ENCODE peak calls at places on chromosomes 16 and 17, in nine cellular contexts. One of them, this sample, is unnamed.

GRCh38 chr17:38512473-38513058 is 84.3 kb downstream of the ARHGAP23 start:
- DNase-seq in uterus: no peak
- DNase-seq in CD4-positive, CD25-positive, alpha-beta regulatory T cell: no peak
- DNase-seq in HCT116: no peak
- DNase-seq in adrenal gland: no peak
- DNase-seq in K562: no peak
- DNase-seq in mammary epithelial cell: no peak
- DNase-seq in tibial nerve: no peak
- DNase-seq in body of pancreas: no peak
- DNase-seq in this sample: no peak

GRCh38 chr16:48497932-48498760 is 111.8 kb downstream of the N4BP1 start:
- DNase-seq in uterus: no peak
- DNase-seq in CD4-positive, CD25-positive, alpha-beta regulatory T cell: no peak
- DNase-seq in HCT116: no peak
- DNase-seq in adrenal gland: peak
- DNase-seq in K562: no peak
- DNase-seq in mammary epithelial cell: no peak
- DNase-seq in tibial nerve: no peak
- DNase-seq in body of pancreas: peak
- DNase-seq in this sample: no peak

GRCh38 chr17:75130632-75131277 is 787 bp downstream of the NT5C start:
- DNase-seq in uterus: peak
- DNase-seq in CD4-positive, CD25-positive, alpha-beta regulatory T cell: peak
- DNase-seq in HCT116: peak
- DNase-seq in adrenal gland: peak
- DNase-seq in K562: peak
- DNase-seq in mammary epithelial cell: peak
- DNase-seq in tibial nerve: no peak
- DNase-seq in body of pancreas: peak
- DNase-seq in this sample: peak

GRCh38 chr17:33233855-33234228 is 59.3 kb downstream of the ASIC2 start:
- DNase-seq in uterus: peak
- DNase-seq in CD4-positive, CD25-positive, alpha-beta regulatory T cell: no peak
- DNase-seq in HCT116: no peak
- DNase-seq in adrenal gland: peak
- DNase-seq in K562: no peak
- DNase-seq in mammary epithelial cell: no peak
- DNase-seq in tibial nerve: no peak
- DNase-seq in body of pancreas: no peak
- DNase-seq in this sample: no peak

GRCh38 chr17:6927290-6927844 is 68.5 kb upstream of the ALOX12 start:
- DNase-seq in uterus: no peak
- DNase-seq in CD4-positive, CD25-positive, alpha-beta regulatory T cell: no peak
- DNase-seq in HCT116: no peak
- DNase-seq in adrenal gland: no peak
- DNase-seq in K562: no peak
- DNase-seq in mammary epithelial cell: peak
- DNase-seq in tibial nerve: no peak
- DNase-seq in body of pancreas: no peak
- DNase-seq in this sample: peak

GRCh38 chr16:80557037-80557436 is 16.2 kb downstream of the DYNLRB2 start:
- DNase-seq in uterus: no peak
- DNase-seq in CD4-positive, CD25-positive, alpha-beta regulatory T cell: no peak
- DNase-seq in HCT116: no peak
- DNase-seq in adrenal gland: no peak
- DNase-seq in K562: no peak
- DNase-seq in mammary epithelial cell: no peak
- DNase-seq in tibial nerve: no peak
- DNase-seq in body of pancreas: no peak
- DNase-seq in this sample: no peak

GRCh38 chr17:17911003-17911613 is 61.1 kb downstream of the TOM1L2 start:
- DNase-seq in uterus: no peak
- DNase-seq in CD4-positive, CD25-positive, alpha-beta regulatory T cell: no peak
- DNase-seq in HCT116: no peak
- DNase-seq in adrenal gland: peak
- DNase-seq in K562: no peak
- DNase-seq in mammary epithelial cell: no peak
- DNase-seq in tibial nerve: no peak
- DNase-seq in body of pancreas: no peak
- DNase-seq in this sample: no peak

GRCh38 chr17:77312786-77313599 is 172.2 kb downstream of the SEC14L1 start:
- DNase-seq in uterus: peak
- DNase-seq in CD4-positive, CD25-positive, alpha-beta regulatory T cell: no peak
- DNase-seq in HCT116: no peak
- DNase-seq in adrenal gland: peak
- DNase-seq in K562: no peak
- DNase-seq in mammary epithelial cell: no peak
- DNase-seq in tibial nerve: peak
- DNase-seq in body of pancreas: no peak
- DNase-seq in this sample: no peak

GRCh38 chr17:81044428-81044763 is 9.4 kb downstream of the BAIAP2 start:
- DNase-seq in uterus: no peak
- DNase-seq in CD4-positive, CD25-positive, alpha-beta regulatory T cell: no peak
- DNase-seq in HCT116: no peak
- DNase-seq in adrenal gland: no peak
- DNase-seq in K562: no peak
- DNase-seq in mammary epithelial cell: no peak
- DNase-seq in tibial nerve: no peak
- DNase-seq in body of pancreas: no peak
- DNase-seq in this sample: no peak

GRCh38 chr17:81042606-81043005 is 7.7 kb downstream of the BAIAP2 start:
- DNase-seq in uterus: no peak
- DNase-seq in CD4-positive, CD25-positive, alpha-beta regulatory T cell: no peak
- DNase-seq in HCT116: no peak
- DNase-seq in adrenal gland: no peak
- DNase-seq in K562: no peak
- DNase-seq in mammary epithelial cell: no peak
- DNase-seq in tibial nerve: no peak
- DNase-seq in body of pancreas: no peak
- DNase-seq in this sample: no peak

GRCh38 chr17:81043319-81043724 is 8.4 kb downstream of the BAIAP2 start:
- DNase-seq in uterus: no peak
- DNase-seq in CD4-positive, CD25-positive, alpha-beta regulatory T cell: no peak
- DNase-seq in HCT116: no peak
- DNase-seq in adrenal gland: no peak
- DNase-seq in K562: no peak
- DNase-seq in mammary epithelial cell: no peak
- DNase-seq in tibial nerve: no peak
- DNase-seq in body of pancreas: no peak
- DNase-seq in this sample: no peak

GRCh38 chr17:81044764-81045589 is 10.0 kb downstream of the BAIAP2 start:
- DNase-seq in uterus: peak
- DNase-seq in CD4-positive, CD25-positive, alpha-beta regulatory T cell: no peak
- DNase-seq in HCT116: no peak
- DNase-seq in adrenal gland: peak
- DNase-seq in K562: no peak
- DNase-seq in mammary epithelial cell: peak
- DNase-seq in tibial nerve: peak
- DNase-seq in body of pancreas: peak
- DNase-seq in this sample: no peak

DNA sequence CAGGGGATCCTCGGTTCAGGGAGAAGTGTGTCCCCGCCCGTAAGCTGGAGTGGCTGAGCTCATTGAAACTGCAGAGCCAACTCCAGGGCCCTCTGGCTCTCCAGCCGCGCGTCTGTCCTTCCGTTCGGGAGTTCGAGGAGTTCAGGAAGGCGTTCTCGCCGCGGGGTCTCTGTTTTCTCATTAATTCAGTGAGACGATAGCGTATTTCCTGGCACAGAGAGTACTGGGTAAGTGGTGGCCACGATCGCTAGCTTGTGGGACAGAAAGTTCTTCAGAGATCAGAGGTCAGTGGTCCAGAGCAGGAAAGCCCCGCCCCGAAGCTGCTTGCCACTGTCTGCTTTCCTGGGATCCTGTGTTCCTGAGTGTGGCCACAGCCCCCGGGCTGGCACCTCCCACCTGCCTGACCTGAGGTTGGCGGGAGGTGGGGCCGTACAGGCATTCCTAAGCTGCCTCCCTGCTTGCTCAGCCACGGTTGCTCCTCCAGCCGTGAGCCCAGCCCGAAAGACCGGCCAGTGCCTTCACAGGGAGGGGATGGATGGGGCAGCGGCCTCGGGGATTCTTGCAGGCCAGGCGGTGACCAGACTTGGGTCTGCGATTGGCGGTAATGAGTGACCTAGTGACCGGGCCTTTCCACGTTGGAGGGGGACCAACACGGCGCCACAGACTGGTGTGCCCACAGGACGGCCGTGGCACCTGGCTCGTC is 8.9 kb downstream of the BAIAP2 start:
- DNase-seq in uterus: peak
- DNase-seq in CD4-positive, CD25-positive, alpha-beta regulatory T cell: no peak
- DNase-seq in HCT116: peak
- DNase-seq in adrenal gland: peak
- DNase-seq in K562: no peak
- DNase-seq in mammary epithelial cell: peak
- DNase-seq in tibial nerve: no peak
- DNase-seq in body of pancreas: no peak
- DNase-seq in this sample: peak
- H3K27ac ChIP-seq in uterus: peak
- H3K27ac ChIP-seq in CD4-positive, CD25-positive, alpha-beta regulatory T cell: no peak
- H3K27ac ChIP-seq in HCT116: peak
- H3K27ac ChIP-seq in adrenal gland: peak
- H3K27ac ChIP-seq in K562: no peak
- H3K27ac ChIP-seq in mammary epithelial cell: peak
- H3K27ac ChIP-seq in tibial nerve: no peak
- H3K27ac ChIP-seq in body of pancreas: peak
- H3K27ac ChIP-seq in this sample: peak

DNA sequence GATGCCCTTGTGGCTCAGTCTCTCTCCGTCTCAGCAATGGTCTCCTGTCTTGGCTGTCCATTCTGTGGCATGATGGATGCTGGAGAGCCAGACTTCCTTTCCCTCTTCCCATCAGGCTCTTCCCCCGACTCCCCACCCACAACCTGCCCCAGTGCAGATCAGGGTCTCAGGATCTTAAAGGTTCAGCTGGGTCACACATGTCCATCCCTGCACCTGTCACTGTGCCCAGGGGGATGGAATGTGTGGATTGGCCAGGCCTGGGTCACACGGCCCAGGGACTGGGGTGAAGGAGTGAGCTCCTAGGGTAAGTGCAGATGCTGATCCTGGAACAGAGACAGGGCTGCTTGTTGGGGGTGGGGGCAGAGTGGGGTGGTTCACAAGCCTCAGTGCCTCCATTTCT is 23.0 kb downstream of the ADGRG5 start:
- DNase-seq in uterus: no peak
- DNase-seq in CD4-positive, CD25-positive, alpha-beta regulatory T cell: no peak
- DNase-seq in HCT116: no peak
- DNase-seq in adrenal gland: no peak
- DNase-seq in K562: no peak
- DNase-seq in mammary epithelial cell: no peak
- DNase-seq in tibial nerve: no peak
- DNase-seq in body of pancreas: no peak
- DNase-seq in this sample: no peak
- H3K27ac ChIP-seq in uterus: no peak
- H3K27ac ChIP-seq in CD4-positive, CD25-positive, alpha-beta regulatory T cell: no peak
- H3K27ac ChIP-seq in HCT116: no peak
- H3K27ac ChIP-seq in adrenal gland: no peak
- H3K27ac ChIP-seq in K562: no peak
- H3K27ac ChIP-seq in mammary epithelial cell: no peak
- H3K27ac ChIP-seq in tibial nerve: no peak
- H3K27ac ChIP-seq in body of pancreas: no peak
- H3K27ac ChIP-seq in this sample: no peak

GRCh38 chr16:75555213-75555706 is 792 bp downstream of the TMEM231 start:
- DNase-seq in uterus: peak
- DNase-seq in CD4-positive, CD25-positive, alpha-beta regulatory T cell: no peak
- DNase-seq in HCT116: peak
- DNase-seq in adrenal gland: peak
- DNase-seq in K562: peak
- DNase-seq in mammary epithelial cell: peak
- DNase-seq in tibial nerve: peak
- DNase-seq in body of pancreas: peak
- DNase-seq in this sample: peak

GRCh38 chr16:75565640-75566039 is 539 bp upstream of the GABARAPL2 start:
- DNase-seq in uterus: no peak
- DNase-seq in CD4-positive, CD25-positive, alpha-beta regulatory T cell: no peak
- DNase-seq in HCT116: no peak
- DNase-seq in adrenal gland: no peak
- DNase-seq in K562: no peak
- DNase-seq in mammary epithelial cell: no peak
- DNase-seq in tibial nerve: no peak
- DNase-seq in body of pancreas: no peak
- DNase-seq in this sample: no peak

GRCh38 chr16:75555707-75556512 is at the start of gene TMEM231:
- DNase-seq in uterus: peak
- DNase-seq in CD4-positive, CD25-positive, alpha-beta regulatory T cell: peak
- DNase-seq in HCT116: peak
- DNase-seq in adrenal gland: peak
- DNase-seq in K562: peak
- DNase-seq in mammary epithelial cell: peak
- DNase-seq in tibial nerve: peak
- DNase-seq in body of pancreas: peak
- DNase-seq in this sample: peak

GRCh38 chr16:75559002-75559401 is 3.0 kb upstream of the TMEM231 start:
- DNase-seq in uterus: no peak
- DNase-seq in CD4-positive, CD25-positive, alpha-beta regulatory T cell: no peak
- DNase-seq in HCT116: no peak
- DNase-seq in adrenal gland: no peak
- DNase-seq in K562: no peak
- DNase-seq in mammary epithelial cell: no peak
- DNase-seq in tibial nerve: no peak
- DNase-seq in body of pancreas: no peak
- DNase-seq in this sample: no peak

GRCh38 chr16:75559564-75560372 is 3.7 kb upstream of the TMEM231 start:
- DNase-seq in uterus: no peak
- DNase-seq in CD4-positive, CD25-positive, alpha-beta regulatory T cell: no peak
- DNase-seq in HCT116: no peak
- DNase-seq in adrenal gland: no peak
- DNase-seq in K562: peak
- DNase-seq in mammary epithelial cell: peak
- DNase-seq in tibial nerve: no peak
- DNase-seq in body of pancreas: no peak
- DNase-seq in this sample: no peak
- H3K27ac ChIP-seq in uterus: no peak
- H3K27ac ChIP-seq in CD4-positive, CD25-positive, alpha-beta regulatory T cell: no peak
- H3K27ac ChIP-seq in HCT116: no peak
- H3K27ac ChIP-seq in adrenal gland: no peak
- H3K27ac ChIP-seq in K562: peak
- H3K27ac ChIP-seq in mammary epithelial cell: no peak
- H3K27ac ChIP-seq in tibial nerve: no peak
- H3K27ac ChIP-seq in body of pancreas: no peak
- H3K27ac ChIP-seq in this sample: no peak

GRCh38 chr16:87499189-87499486 is 6.3 kb upstream of the ZCCHC14 start:
- DNase-seq in uterus: no peak
- DNase-seq in CD4-positive, CD25-positive, alpha-beta regulatory T cell: no peak
- DNase-seq in HCT116: no peak
- DNase-seq in adrenal gland: no peak
- DNase-seq in K562: no peak
- DNase-seq in mammary epithelial cell: peak
- DNase-seq in tibial nerve: no peak
- DNase-seq in body of pancreas: no peak
- DNase-seq in this sample: no peak

GRCh38 chr16:87501117-87501516 is 8.3 kb upstream of the ZCCHC14 start:
- DNase-seq in uterus: no peak
- DNase-seq in CD4-positive, CD25-positive, alpha-beta regulatory T cell: no peak
- DNase-seq in HCT116: no peak
- DNase-seq in adrenal gland: no peak
- DNase-seq in K562: no peak
- DNase-seq in mammary epithelial cell: no peak
- DNase-seq in tibial nerve: no peak
- DNase-seq in body of pancreas: no peak
- DNase-seq in this sample: no peak

GRCh38 chr16:87496101-87496801 is 3.4 kb upstream of the ZCCHC14 start:
- DNase-seq in uterus: no peak
- DNase-seq in CD4-positive, CD25-positive, alpha-beta regulatory T cell: no peak
- DNase-seq in HCT116: no peak
- DNase-seq in adrenal gland: no peak
- DNase-seq in K562: no peak
- DNase-seq in mammary epithelial cell: no peak
- DNase-seq in tibial nerve: no peak
- DNase-seq in body of pancreas: no peak
- DNase-seq in this sample: no peak

GRCh38 chr16:87495578-87495977 is 2.8 kb upstream of the ZCCHC14 start:
- DNase-seq in uterus: no peak
- DNase-seq in CD4-positive, CD25-positive, alpha-beta regulatory T cell: no peak
- DNase-seq in HCT116: no peak
- DNase-seq in adrenal gland: no peak
- DNase-seq in K562: no peak
- DNase-seq in mammary epithelial cell: no peak
- DNase-seq in tibial nerve: no peak
- DNase-seq in body of pancreas: no peak
- DNase-seq in this sample: no peak

GRCh38 chr16:87498324-87499188 is 5.7 kb upstream of the ZCCHC14 start:
- DNase-seq in uterus: no peak
- DNase-seq in CD4-positive, CD25-positive, alpha-beta regulatory T cell: no peak
- DNase-seq in HCT116: no peak
- DNase-seq in adrenal gland: no peak
- DNase-seq in K562: no peak
- DNase-seq in mammary epithelial cell: no peak
- DNase-seq in tibial nerve: no peak
- DNase-seq in body of pancreas: no peak
- DNase-seq in this sample: no peak
- H3K27ac ChIP-seq in uterus: no peak
- H3K27ac ChIP-seq in CD4-positive, CD25-positive, alpha-beta regulatory T cell: no peak
- H3K27ac ChIP-seq in HCT116: no peak
- H3K27ac ChIP-seq in adrenal gland: no peak
- H3K27ac ChIP-seq in K562: no peak
- H3K27ac ChIP-seq in mammary epithelial cell: no peak
- H3K27ac ChIP-seq in tibial nerve: no peak
- H3K27ac ChIP-seq in body of pancreas: no peak
- H3K27ac ChIP-seq in this sample: no peak

This sample was measured in RWPE1.